ENCODE peak calls at places on chromosomes 2 and 18, in ten cellular contexts. One of them, this sample, is unnamed.

GRCh38 chr18:35041752-35042379 is 653 bp downstream of the MAPRE2 start:
- ATAC-seq in pancreas: peak; percentile 25
- ATAC-seq in lower lobe of right lung: peak; percentile 13
- ATAC-seq in central memory CD8-positive, alpha-beta T cell: peak; percentile 10
- ATAC-seq in activated CD4-positive, alpha-beta T cell treated with anti-CD3 and anti-CD28 coated beads for 36 hours: peak; percentile 10
- ATAC-seq in left colon: peak; percentile 6
- ATAC-seq in stimulated activated naive CD8-positive, alpha-beta T cell treated with anti-CD3 and anti-CD28 coated beads, Interleukin-15, amount 100 ng/mL, for 72 hours: no peak
- ATAC-seq in activated T-cell treated with anti-CD3 and anti-CD28 coated beads, Interleukin-2, amount 50 U/mL, for 72 hours: no peak
- ATAC-seq in left lobe of liver: peak; percentile 37
- ATAC-seq in GM12878: peak; percentile 30
- ATAC-seq in this sample: no peak

GRCh38 chr2:118223487-118224136 is 135.3 kb downstream of the INSIG2 start:
- ATAC-seq in pancreas: no peak
- ATAC-seq in lower lobe of right lung: no peak
- ATAC-seq in central memory CD8-positive, alpha-beta T cell: peak; percentile 25
- ATAC-seq in activated CD4-positive, alpha-beta T cell treated with anti-CD3 and anti-CD28 coated beads for 36 hours: peak; percentile 18
- ATAC-seq in left colon: no peak
- ATAC-seq in stimulated activated naive CD8-positive, alpha-beta T cell treated with anti-CD3 and anti-CD28 coated beads, Interleukin-15, amount 100 ng/mL, for 72 hours: peak; percentile 21
- ATAC-seq in activated T-cell treated with anti-CD3 and anti-CD28 coated beads, Interleukin-2, amount 50 U/mL, for 72 hours: no peak
- ATAC-seq in left lobe of liver: no peak
- ATAC-seq in GM12878: peak; percentile 20
- ATAC-seq in this sample: no peak

GRCh38 chr2:150145312-150145711 is 342.2 kb downstream of the RND3 start:
- ATAC-seq in pancreas: no peak
- ATAC-seq in lower lobe of right lung: no peak
- ATAC-seq in central memory CD8-positive, alpha-beta T cell: no peak
- ATAC-seq in activated CD4-positive, alpha-beta T cell treated with anti-CD3 and anti-CD28 coated beads for 36 hours: no peak
- ATAC-seq in left colon: no peak
- ATAC-seq in stimulated activated naive CD8-positive, alpha-beta T cell treated with anti-CD3 and anti-CD28 coated beads, Interleukin-15, amount 100 ng/mL, for 72 hours: no peak
- ATAC-seq in activated T-cell treated with anti-CD3 and anti-CD28 coated beads, Interleukin-2, amount 50 U/mL, for 72 hours: no peak
- ATAC-seq in left lobe of liver: no peak
- ATAC-seq in GM12878: no peak
- ATAC-seq in this sample: no peak

GRCh38 chr2:11829324-11829946 is 83.0 kb downstream of the LPIN1 start:
- ATAC-seq in pancreas: peak; percentile 71
- ATAC-seq in lower lobe of right lung: peak; percentile 57
- ATAC-seq in central memory CD8-positive, alpha-beta T cell: peak; percentile 25
- ATAC-seq in activated CD4-positive, alpha-beta T cell treated with anti-CD3 and anti-CD28 coated beads for 36 hours: peak; percentile 38
- ATAC-seq in left colon: peak; percentile 51
- ATAC-seq in stimulated activated naive CD8-positive, alpha-beta T cell treated with anti-CD3 and anti-CD28 coated beads, Interleukin-15, amount 100 ng/mL, for 72 hours: peak; percentile 60
- ATAC-seq in activated T-cell treated with anti-CD3 and anti-CD28 coated beads, Interleukin-2, amount 50 U/mL, for 72 hours: peak; percentile 30
- ATAC-seq in left lobe of liver: peak; percentile 78
- ATAC-seq in GM12878: peak; percentile 67
- ATAC-seq in this sample: peak; percentile 15

GRCh38 chr18:13611058-13611615 is 115.2 kb downstream of the FAM210A start:
- ATAC-seq in pancreas: peak; percentile 71
- ATAC-seq in lower lobe of right lung: peak; percentile 69
- ATAC-seq in central memory CD8-positive, alpha-beta T cell: no peak
- ATAC-seq in activated CD4-positive, alpha-beta T cell treated with anti-CD3 and anti-CD28 coated beads for 36 hours: no peak
- ATAC-seq in left colon: no peak
- ATAC-seq in stimulated activated naive CD8-positive, alpha-beta T cell treated with anti-CD3 and anti-CD28 coated beads, Interleukin-15, amount 100 ng/mL, for 72 hours: no peak
- ATAC-seq in activated T-cell treated with anti-CD3 and anti-CD28 coated beads, Interleukin-2, amount 50 U/mL, for 72 hours: no peak
- ATAC-seq in left lobe of liver: peak; percentile 11
- ATAC-seq in GM12878: peak; percentile 40
- ATAC-seq in this sample: peak; percentile 18

GRCh38 chr18:54716586-54716985 is 111.7 kb upstream of the RAB27B start:
- ATAC-seq in pancreas: peak; percentile 75
- ATAC-seq in lower lobe of right lung: no peak
- ATAC-seq in central memory CD8-positive, alpha-beta T cell: no peak
- ATAC-seq in activated CD4-positive, alpha-beta T cell treated with anti-CD3 and anti-CD28 coated beads for 36 hours: no peak
- ATAC-seq in left colon: peak; percentile 66
- ATAC-seq in stimulated activated naive CD8-positive, alpha-beta T cell treated with anti-CD3 and anti-CD28 coated beads, Interleukin-15, amount 100 ng/mL, for 72 hours: no peak
- ATAC-seq in activated T-cell treated with anti-CD3 and anti-CD28 coated beads, Interleukin-2, amount 50 U/mL, for 72 hours: no peak
- ATAC-seq in left lobe of liver: no peak
- ATAC-seq in GM12878: no peak
- ATAC-seq in this sample: no peak

GRCh38 chr18:42025974-42026625 is 71.1 kb downstream of the PIK3C3 start:
- ATAC-seq in pancreas: no peak
- ATAC-seq in lower lobe of right lung: no peak
- ATAC-seq in central memory CD8-positive, alpha-beta T cell: no peak
- ATAC-seq in activated CD4-positive, alpha-beta T cell treated with anti-CD3 and anti-CD28 coated beads for 36 hours: peak; percentile 78
- ATAC-seq in left colon: no peak
- ATAC-seq in stimulated activated naive CD8-positive, alpha-beta T cell treated with anti-CD3 and anti-CD28 coated beads, Interleukin-15, amount 100 ng/mL, for 72 hours: peak; percentile 95
- ATAC-seq in activated T-cell treated with anti-CD3 and anti-CD28 coated beads, Interleukin-2, amount 50 U/mL, for 72 hours: peak; percentile 86
- ATAC-seq in left lobe of liver: no peak
- ATAC-seq in GM12878: peak; percentile 92
- ATAC-seq in this sample: no peak

GRCh38 chr2:46655551-46656436 is 176.4 kb downstream of the TMEM247 start:
- ATAC-seq in pancreas: peak; percentile 35
- ATAC-seq in lower lobe of right lung: peak; percentile 53
- ATAC-seq in central memory CD8-positive, alpha-beta T cell: no peak
- ATAC-seq in activated CD4-positive, alpha-beta T cell treated with anti-CD3 and anti-CD28 coated beads for 36 hours: no peak
- ATAC-seq in left colon: peak; percentile 75
- ATAC-seq in stimulated activated naive CD8-positive, alpha-beta T cell treated with anti-CD3 and anti-CD28 coated beads, Interleukin-15, amount 100 ng/mL, for 72 hours: no peak
- ATAC-seq in activated T-cell treated with anti-CD3 and anti-CD28 coated beads, Interleukin-2, amount 50 U/mL, for 72 hours: no peak
- ATAC-seq in left lobe of liver: no peak
- ATAC-seq in GM12878: no peak
- ATAC-seq in this sample: peak; percentile 35

GRCh38 chr18:12973562-12974213 is 17.5 kb upstream of the CEP192 start:
- ATAC-seq in pancreas: no peak
- ATAC-seq in lower lobe of right lung: no peak
- ATAC-seq in central memory CD8-positive, alpha-beta T cell: no peak
- ATAC-seq in activated CD4-positive, alpha-beta T cell treated with anti-CD3 and anti-CD28 coated beads for 36 hours: peak; percentile 80
- ATAC-seq in left colon: no peak
- ATAC-seq in stimulated activated naive CD8-positive, alpha-beta T cell treated with anti-CD3 and anti-CD28 coated beads, Interleukin-15, amount 100 ng/mL, for 72 hours: peak; percentile 57
- ATAC-seq in activated T-cell treated with anti-CD3 and anti-CD28 coated beads, Interleukin-2, amount 50 U/mL, for 72 hours: peak; percentile 64
- ATAC-seq in left lobe of liver: no peak
- ATAC-seq in GM12878: no peak
- ATAC-seq in this sample: no peak

GRCh38 chr2:234863043-234863934 is 88.5 kb upstream of the SH3BP4 start:
- ATAC-seq in pancreas: peak; percentile 94
- ATAC-seq in lower lobe of right lung: no peak
- ATAC-seq in central memory CD8-positive, alpha-beta T cell: no peak
- ATAC-seq in activated CD4-positive, alpha-beta T cell treated with anti-CD3 and anti-CD28 coated beads for 36 hours: no peak
- ATAC-seq in left colon: peak; percentile 71
- ATAC-seq in stimulated activated naive CD8-positive, alpha-beta T cell treated with anti-CD3 and anti-CD28 coated beads, Interleukin-15, amount 100 ng/mL, for 72 hours: no peak
- ATAC-seq in activated T-cell treated with anti-CD3 and anti-CD28 coated beads, Interleukin-2, amount 50 U/mL, for 72 hours: no peak
- ATAC-seq in left lobe of liver: peak; percentile 69
- ATAC-seq in GM12878: no peak
- ATAC-seq in this sample: peak; percentile 64

GRCh38 chr2:42851186-42851585 is 58.8 kb upstream of the HAAO start:
- ATAC-seq in pancreas: no peak
- ATAC-seq in lower lobe of right lung: no peak
- ATAC-seq in central memory CD8-positive, alpha-beta T cell: no peak
- ATAC-seq in activated CD4-positive, alpha-beta T cell treated with anti-CD3 and anti-CD28 coated beads for 36 hours: no peak
- ATAC-seq in left colon: no peak
- ATAC-seq in stimulated activated naive CD8-positive, alpha-beta T cell treated with anti-CD3 and anti-CD28 coated beads, Interleukin-15, amount 100 ng/mL, for 72 hours: no peak
- ATAC-seq in activated T-cell treated with anti-CD3 and anti-CD28 coated beads, Interleukin-2, amount 50 U/mL, for 72 hours: no peak
- ATAC-seq in left lobe of liver: no peak
- ATAC-seq in GM12878: no peak
- ATAC-seq in this sample: no peak

GRCh38 chr2:56077352-56077915 is 106.4 kb upstream of the CCDC85A start:
- ATAC-seq in pancreas: peak; percentile 38
- ATAC-seq in lower lobe of right lung: no peak
- ATAC-seq in central memory CD8-positive, alpha-beta T cell: no peak
- ATAC-seq in activated CD4-positive, alpha-beta T cell treated with anti-CD3 and anti-CD28 coated beads for 36 hours: no peak
- ATAC-seq in left colon: no peak
- ATAC-seq in stimulated activated naive CD8-positive, alpha-beta T cell treated with anti-CD3 and anti-CD28 coated beads, Interleukin-15, amount 100 ng/mL, for 72 hours: no peak
- ATAC-seq in activated T-cell treated with anti-CD3 and anti-CD28 coated beads, Interleukin-2, amount 50 U/mL, for 72 hours: no peak
- ATAC-seq in left lobe of liver: no peak
- ATAC-seq in GM12878: no peak
- ATAC-seq in this sample: no peak

This sample was measured in esophagus mucosa.